ENCODE peak calls at places on chromosomes 16 and 17, in nine cellular contexts. B, X, O, W, Y, M, A, V and Z are unnamed samples. For H3K27me3, the result is how much of the 10 kb centered on the place peaks cover.

GRCh38 chr16:55056585-55057520 is 126.2 kb downstream of the IRX5 start:
- DNase-seq in A (peak), M (no peak), V (no peak), W (peak), O (no peak), X (no peak), Y (no peak), B (no peak), Z (peak)

GRCh38 chr17:4463818-4464501 is 30.2 kb downstream of the SPNS3 start:
- DNase-seq in M (no peak), V (no peak), Y (no peak), O (no peak), W (no peak), X (no peak), B (no peak), A (no peak), Z (no peak)

GRCh38 chr17:42246515-42246914 is 29.7 kb downstream of the STAT5B start:
- DNase-seq in M (no peak), W (no peak), O (no peak), B (no peak), V (no peak), Y (no peak), A (no peak), X (peak), Z (no peak)

GRCh38 chr17:296906-297690 is 55.5 kb downstream of the RPH3AL start:
- DNase-seq in M (peak), W (no peak), X (peak), V (no peak), O (no peak), A (no peak), Y (no peak), B (peak), Z (no peak)

GRCh38 chr17:10177921-10178788 is 20.3 kb downstream of the GAS7 start:
- DNase-seq in B (no peak), O (no peak), A (peak), M (no peak), Y (no peak), V (no peak), W (peak), X (no peak), Z (no peak)

GRCh38 chr17:2364132-2365116 is 27.1 kb downstream of the SGSM2 start:
- DNase-seq in X (no peak), Y (no peak), V (no peak), W (no peak), O (no peak), A (no peak), B (no peak), M (no peak), Z (no peak)

GRCh38 chr17:63387941-63388340 is 58.2 kb downstream of the CYB561 start:
- DNase-seq in X (no peak), O (no peak), B (no peak), A (no peak), Y (no peak), W (no peak), M (no peak), V (no peak), Z (no peak)

GRCh38 chr17:78724544-78724943 is 57.5 kb downstream of the CYTH1 start:
- DNase-seq in O (peak), M (no peak), Y (no peak), V (no peak), A (no peak), X (no peak), B (no peak), W (no peak), Z (no peak)

GRCh38 chr17:16085066-16085699 is 85.6 kb downstream of the TTC19 start:
- DNase-seq in W (no peak), A (no peak), Y (no peak), X (no peak), V (no peak), O (no peak), B (no peak), M (no peak), Z (no peak)

GRCh38 chr17:74276561-74277009 is 2.6 kb downstream of the DNAI2 start:
- DNase-seq in W (no peak), A (no peak), M (no peak), B (no peak), V (no peak), X (no peak), O (no peak), Y (no peak), Z (no peak)

GRCh38 chr17:77440571-77440981 is 299.8 kb downstream of the SEC14L1 start:
- DNase-seq in X (no peak), Y (no peak), W (no peak), A (peak), O (no peak), M (no peak), B (no peak), V (no peak), Z (no peak)

DNA sequence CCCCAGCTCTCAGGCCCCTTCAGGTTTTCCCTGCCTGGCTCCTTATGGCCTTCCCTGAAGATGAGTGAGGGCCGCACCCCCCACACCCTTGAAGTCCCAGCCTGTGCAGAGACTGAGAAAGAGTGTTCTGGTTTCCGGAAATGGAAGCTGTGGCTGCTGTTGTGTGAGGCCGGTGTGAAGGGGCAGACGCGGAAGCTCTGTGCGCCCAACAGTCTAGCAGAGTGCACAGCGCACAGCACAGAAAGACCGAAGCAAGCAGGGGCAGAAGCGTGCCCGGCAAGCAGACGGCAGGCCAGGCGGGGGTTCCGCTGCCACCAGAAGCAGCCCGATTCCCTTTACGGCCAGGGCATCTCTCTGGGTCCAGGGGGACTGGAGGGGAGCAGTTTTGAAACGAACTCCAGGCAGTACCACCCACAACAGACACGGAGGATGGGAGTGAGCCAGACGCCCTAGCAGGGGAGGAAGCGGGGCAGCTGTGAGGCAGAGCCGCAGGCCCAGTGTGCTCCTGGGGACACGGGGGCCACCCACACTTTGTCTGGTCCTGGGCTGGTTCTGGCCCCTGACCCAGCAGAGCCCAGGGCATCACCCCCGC is 16.7 kb downstream of the TPSG1 start:
- DNase-seq in A (no peak), W (no peak), M (no peak), B (no peak), O (no peak), X (no peak), Y (peak), V (no peak), Z (no peak)
- H3K27me3 ChIP-seq in A (under half), W (under half), M (under half), B (under half), O (under half), X (under half), Y (under half), V (under half), Z (under half)

GRCh38 chr16:15649727-15650018 is 372 bp upstream of the NDE1 start:
- DNase-seq in M (no peak), V (no peak), X (no peak), B (no peak), O (no peak), W (no peak), Y (no peak), A (no peak), Z (no peak)

GRCh38 chr16:15648135-15648730 is 1.8 kb upstream of the NDE1 start:
- DNase-seq in X (no peak), V (no peak), Y (no peak), A (no peak), O (no peak), B (no peak), M (no peak), W (no peak), Z (no peak)

GRCh38 chr16:15650698-15651161 is 685 bp downstream of the NDE1 start:
- DNase-seq in X (peak), B (no peak), Y (no peak), O (peak), V (peak), A (peak), M (peak), W (peak), Z (peak)

GRCh38 chr16:15652293-15653001 is 2.4 kb downstream of the NDE1 start:
- DNase-seq in A (no peak), O (no peak), W (no peak), V (no peak), X (no peak), M (no peak), B (no peak), Y (no peak), Z (no peak)

GRCh38 chr16:15650019-15650697 is at the start of gene NDE1:
- DNase-seq in B (peak), Y (peak), X (peak), O (peak), W (peak), V (peak), M (peak), A (peak), Z (peak)
- H3K27ac ChIP-seq in B (peak), Y (peak), X (peak), O (peak), W (peak), V (peak), M (peak), A (peak), Z (peak)

GRCh38 chr17:57782642-57783337 is 37.7 kb upstream of the CCDC182 start:
- DNase-seq in O (no peak), B (no peak), X (no peak), A (peak), Y (no peak), V (no peak), W (no peak), M (no peak), Z (no peak)
- H3K27me3 ChIP-seq in O (under half), B (under half), X (under half), A (under half), Y (under half), V (under half), W (under half), M (under half), Z (under half)

GRCh38 chr17:35065880-35066279 is 2.4 kb upstream of the RFFL start:
- DNase-seq in M (no peak), B (no peak), A (no peak), W (no peak), Y (no peak), V (no peak), X (no peak), O (no peak), Z (no peak)

GRCh38 chr17:35073991-35074627 is 10.6 kb upstream of the RFFL start:
- DNase-seq in Y (no peak), X (no peak), W (no peak), A (no peak), B (no peak), V (no peak), M (no peak), O (no peak), Z (no peak)

GRCh38 chr17:35073183-35073790 is 9.8 kb upstream of the RFFL start:
- DNase-seq in O (no peak), B (no peak), W (no peak), A (no peak), V (no peak), Y (no peak), M (no peak), X (no peak), Z (no peak)

GRCh38 chr17:35068249-35068648 is 4.7 kb upstream of the RFFL start:
- DNase-seq in X (no peak), O (no peak), B (no peak), M (no peak), Y (no peak), A (no peak), V (no peak), W (no peak), Z (no peak)

GRCh38 chr17:35069311-35069710 is 5.8 kb upstream of the RFFL start:
- DNase-seq in V (no peak), A (no peak), B (no peak), O (no peak), X (no peak), W (no peak), Y (no peak), M (no peak), Z (peak)
- H3K27ac ChIP-seq in V (no peak), A (no peak), B (no peak), O (peak), X (no peak), W (peak), Y (no peak), M (no peak), Z (peak)